ENCODE peak calls at places on chromosomes 4 and X, in four cellular contexts. One of them, this sample, is unnamed.
A peak's percentile ranks its signal among the peaks of the same experiment; 100 is the strongest.

GRCh38 chr4:81030061-81030616 is 369 bp upstream of the BMP3 start:
- DNase-seq in H1: peak; percentile 44
- DNase-seq in H9: peak; percentile 70
- DNase-seq in IMR-90: no peak
- DNase-seq in this sample: peak; percentile 70

GRCh38 chrX:13717697-13718483 is 16.5 kb downstream of the TRAPPC2 start:
- DNase-seq in H1: no peak
- DNase-seq in H9: no peak
- DNase-seq in IMR-90: peak; percentile 53
- DNase-seq in this sample: peak; percentile 54

GRCh38 chrX:139930923-139931645 is 1.8 kb downstream of the ATP11C start:
- DNase-seq in H1: no peak
- DNase-seq in H9: no peak
- DNase-seq in IMR-90: no peak
- DNase-seq in this sample: peak; percentile 36

GRCh38 chrX:69163936-69164741 is 1.1 kb downstream of the PJA1 start:
- DNase-seq in H1: no peak
- DNase-seq in H9: peak; percentile 46
- DNase-seq in IMR-90: no peak
- DNase-seq in this sample: peak; percentile 64

GRCh38 chr4:168021666-168022065 is 70.7 kb upstream of the ANXA10 start:
- DNase-seq in H9: no peak
- DNase-seq in H1: no peak
- DNase-seq in IMR-90: peak; percentile 47
- DNase-seq in this sample: no peak

GRCh38 chrX:10199212-10199611 is 42.4 kb downstream of the CLCN4 start:
- DNase-seq in H1: no peak
- DNase-seq in IMR-90: peak; percentile 67
- DNase-seq in H9: no peak
- DNase-seq in this sample: no peak

GRCh38 chr4:47839259-47839658 is 1.4 kb upstream of the CORIN start:
- DNase-seq in H1: no peak
- DNase-seq in IMR-90: peak; percentile 62
- DNase-seq in H9: no peak
- DNase-seq in this sample: peak; percentile 45

GRCh38 chr4:170259631-170260153 is 169.9 kb upstream of the AADAT start:
- DNase-seq in H1: peak; percentile 89
- DNase-seq in H9: peak; percentile 94
- DNase-seq in IMR-90: peak; percentile 60
- DNase-seq in this sample: peak; percentile 98

GRCh38 chr4:152464030-152464823 is 71.7 kb downstream of the FBXW7 start:
- DNase-seq in H1: no peak
- DNase-seq in IMR-90: no peak
- DNase-seq in H9: no peak
- DNase-seq in this sample: peak; percentile 57

GRCh38 chr4:3613980-3614730 is 81.9 kb upstream of the LRPAP1 start:
- DNase-seq in IMR-90: no peak
- DNase-seq in H1: no peak
- DNase-seq in H9: no peak
- DNase-seq in this sample: no peak

GRCh38 chrX:103503163-103503852 is 16.0 kb downstream of the RAB40A start:
- DNase-seq in H1: no peak
- DNase-seq in H9: no peak
- DNase-seq in IMR-90: peak; percentile 33
- DNase-seq in this sample: no peak

GRCh38 chr4:74426101-74426500 is 18.8 kb upstream of the AREG start:
- DNase-seq in H9: no peak
- DNase-seq in IMR-90: peak; percentile 91
- DNase-seq in H1: no peak
- DNase-seq in this sample: no peak

GRCh38 chrX:1246816-1247215 is 21.8 kb upstream of the CSF2RA start:
- DNase-seq in IMR-90: no peak
- DNase-seq in H1: peak; percentile 99
- DNase-seq in H9: peak; percentile 81
- DNase-seq in this sample: peak; percentile 84

GRCh38 chrX:104660092-104660491 is 94.1 kb downstream of the IL1RAPL2 start:
- DNase-seq in IMR-90: no peak
- DNase-seq in H9: no peak
- DNase-seq in H1: no peak
- DNase-seq in this sample: no peak

GRCh38 chr4:99783940-99784339 is 32.7 kb upstream of the DAPP1 start:
- DNase-seq in H9: no peak
- DNase-seq in H1: no peak
- DNase-seq in IMR-90: no peak
- DNase-seq in this sample: no peak

GRCh38 chr4:69800599-69800998 is 40.2 kb upstream of the SULT1B1 start:
- DNase-seq in IMR-90: no peak
- DNase-seq in H9: no peak
- DNase-seq in H1: no peak
- DNase-seq in this sample: no peak

GRCh38 chrX:19440713-19441112 is 74.6 kb downstream of the MAP3K15 start:
- DNase-seq in IMR-90: peak; percentile 33
- DNase-seq in H1: no peak
- DNase-seq in H9: no peak
- DNase-seq in this sample: no peak

GRCh38 chrX:24759786-24760185 is 66.1 kb downstream of the POLA1 start:
- DNase-seq in H1: no peak
- DNase-seq in H9: no peak
- DNase-seq in IMR-90: no peak
- DNase-seq in this sample: no peak

GRCh38 chr4:84849051-84849640 is 117.3 kb downstream of the WDFY3 start:
- DNase-seq in H9: no peak
- DNase-seq in IMR-90: no peak
- DNase-seq in H1: no peak
- DNase-seq in this sample: no peak

GRCh38 chrX:155923200-155923599 is 42.1 kb downstream of the VAMP7 start:
- DNase-seq in H9: no peak
- DNase-seq in H1: no peak
- DNase-seq in IMR-90: no peak
- DNase-seq in this sample: no peak

GRCh38 chrX:130857207-130857606 is 45.8 kb downstream of the ENOX2 start:
- DNase-seq in IMR-90: no peak
- DNase-seq in H1: no peak
- DNase-seq in H9: no peak
- DNase-seq in this sample: no peak

GRCh38 chr4:182449186-182449880 is 206.1 kb downstream of the TENM3 start:
- DNase-seq in H1: peak; percentile 67
- DNase-seq in H9: peak; percentile 75
- DNase-seq in IMR-90: peak; percentile 49
- DNase-seq in this sample: peak; percentile 93

GRCh38 chrX:2696698-2697215 is 5.7 kb downstream of the CD99 start:
- DNase-seq in H9: no peak
- DNase-seq in H1: no peak
- DNase-seq in IMR-90: peak; percentile 90
- DNase-seq in this sample: no peak

GRCh38 chr4:39320381-39321115 is 45.6 kb downstream of the RFC1 start:
- DNase-seq in H1: no peak
- DNase-seq in IMR-90: peak; percentile 56
- DNase-seq in H9: no peak
- DNase-seq in this sample: no peak

GRCh38 chr4:74230902-74231499 is 73.1 kb downstream of the MTHFD2L start:
- DNase-seq in IMR-90: peak; percentile 56
- DNase-seq in H1: no peak
- DNase-seq in H9: no peak
- DNase-seq in this sample: no peak

GRCh38 chr4:65046496-65047101 is 623.7 kb downstream of the EPHA5 start:
- DNase-seq in H9: no peak
- DNase-seq in IMR-90: no peak
- DNase-seq in H1: no peak
- DNase-seq in this sample: no peak

GRCh38 chr4:109977854-109978501 is 65.3 kb downstream of the EGF start:
- DNase-seq in H9: no peak
- DNase-seq in H1: no peak
- DNase-seq in IMR-90: peak; percentile 60
- DNase-seq in this sample: peak; percentile 44

GRCh38 chr4:5972571-5972970 is 45.7 kb downstream of the C4orf50 start:
- DNase-seq in H1: no peak
- DNase-seq in H9: no peak
- DNase-seq in IMR-90: no peak
- DNase-seq in this sample: no peak

GRCh38 chr4:124711469-124712416 is 789 bp downstream of the ANKRD50 start:
- DNase-seq in H9: peak; percentile 84
- DNase-seq in H1: peak; percentile 80
- DNase-seq in IMR-90: peak; percentile 79
- DNase-seq in this sample: peak; percentile 84

GRCh38 chr4:119303587-119304305 is 18.2 kb downstream of the FABP2 start:
- DNase-seq in H1: no peak
- DNase-seq in IMR-90: no peak
- DNase-seq in H9: no peak
- DNase-seq in this sample: no peak

GRCh38 chr4:52550186-52550585 is 108.9 kb downstream of the USP46 start:
- DNase-seq in H9: no peak
- DNase-seq in H1: no peak
- DNase-seq in IMR-90: no peak
- DNase-seq in this sample: peak; percentile 44

GRCh38 chrX:18353931-18354368 is 538 bp downstream of the SCML2 start:
- DNase-seq in IMR-90: no peak
- DNase-seq in H9: peak; percentile 54
- DNase-seq in H1: peak; percentile 54
- DNase-seq in this sample: peak; percentile 52

GRCh38 chr4:181952478-181952877 is 290.7 kb upstream of the TENM3 start:
- DNase-seq in H1: no peak
- DNase-seq in H9: no peak
- DNase-seq in IMR-90: peak; percentile 96
- DNase-seq in this sample: peak; percentile 7

GRCh38 chr4:125115476-125115875 is 199.3 kb upstream of the FAT4 start:
- DNase-seq in IMR-90: peak; percentile 41
- DNase-seq in H1: no peak
- DNase-seq in H9: no peak
- DNase-seq in this sample: no peak

GRCh38 chr4:16598241-16599224 is 299.9 kb downstream of the LDB2 start:
- DNase-seq in IMR-90: peak; percentile 76
- DNase-seq in H9: no peak
- DNase-seq in H1: no peak
- DNase-seq in this sample: peak; percentile 32

GRCh38 chr4:148214529-148215166 is 227.6 kb downstream of the NR3C2 start:
- DNase-seq in H1: no peak
- DNase-seq in IMR-90: peak; percentile 5
- DNase-seq in H9: no peak
- DNase-seq in this sample: no peak

GRCh38 chrX:12330841-12331240 is 192.6 kb downstream of the FRMPD4 start:
- DNase-seq in H1: no peak
- DNase-seq in IMR-90: no peak
- DNase-seq in H9: no peak
- DNase-seq in this sample: no peak

DNA sequence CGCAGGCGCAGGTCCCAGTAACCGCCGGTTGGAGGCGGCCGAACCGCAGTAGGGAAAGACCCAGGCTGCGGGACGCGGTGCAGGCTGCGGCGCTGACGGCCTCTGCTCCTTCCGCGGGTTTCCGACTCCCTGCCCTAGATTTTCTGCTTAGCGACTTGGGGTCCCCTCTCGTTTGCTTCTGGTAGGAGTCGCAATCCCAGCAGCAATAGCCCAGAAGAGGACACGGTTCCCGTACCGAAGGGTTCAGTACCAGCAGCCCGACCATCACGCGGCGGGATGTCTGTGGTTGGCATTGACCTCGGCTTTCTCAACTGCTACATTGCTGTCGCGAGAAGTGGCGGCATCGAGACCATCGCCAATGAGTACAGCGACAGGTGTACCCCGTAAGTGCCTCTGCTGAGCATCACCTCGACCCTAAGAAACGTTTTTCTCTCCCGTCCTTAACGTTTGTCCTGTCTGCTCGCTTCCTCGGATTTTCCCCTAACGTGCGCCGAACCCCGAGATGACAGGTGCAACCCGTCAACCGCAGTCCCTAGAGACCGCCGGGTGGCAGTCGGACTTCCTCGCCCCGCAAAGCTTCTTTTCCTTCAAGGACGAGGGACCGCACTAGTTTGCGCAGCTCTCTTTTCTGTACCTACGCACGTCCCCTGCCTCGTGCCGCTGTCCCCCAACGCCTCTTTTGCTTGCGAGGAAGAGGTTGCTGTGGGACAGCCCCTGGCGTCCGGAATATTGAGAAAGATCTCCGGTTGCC is at the start of gene HSPA4L:
- DNase-seq in IMR-90: peak; percentile 45
- DNase-seq in H9: no peak
- DNase-seq in H1: no peak
- DNase-seq in this sample: peak; percentile 71
- H4K8ac ChIP-seq in IMR-90: no peak within 1 kb of the TSS
- H4K8ac ChIP-seq in H9: no peak within 1 kb of the TSS
- H4K8ac ChIP-seq in H1: peak within 1 kb of the TSS; percentile 97
- H4K8ac ChIP-seq in this sample: no peak within 1 kb of the TSS

DNA sequence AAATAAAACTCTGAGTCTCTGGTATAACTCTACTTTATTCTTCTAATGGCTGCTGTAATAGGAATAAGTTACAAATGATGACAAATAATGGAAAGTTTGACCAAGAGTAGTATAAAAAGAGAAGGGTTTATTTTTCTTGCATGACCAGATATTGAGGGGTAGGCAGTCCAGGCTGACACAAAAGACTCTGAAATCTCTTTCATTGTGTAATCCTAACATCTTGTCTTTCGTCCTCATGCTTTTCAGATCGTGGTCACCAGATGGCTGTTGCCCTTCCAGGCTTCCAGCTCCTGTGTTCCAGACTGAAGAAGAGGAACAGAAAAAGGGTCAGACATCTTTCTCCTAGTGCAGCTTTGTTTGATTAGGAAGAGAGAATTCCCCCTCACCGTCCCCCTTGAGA is 176.9 kb upstream of the GK2 start:
- DNase-seq in H1: no peak
- DNase-seq in IMR-90: no peak
- DNase-seq in H9: no peak
- DNase-seq in this sample: no peak
- H2AK5ac ChIP-seq in H1: no peak overlapping the region
- H2AK5ac ChIP-seq in IMR-90: no peak overlapping the region
- H2AK5ac ChIP-seq in H9: no peak overlapping the region
- H2AK5ac ChIP-seq in this sample: no peak overlapping the region

GRCh38 chr4:8170341-8170740 is 11.7 kb upstream of the ABLIM2 start:
- DNase-seq in H9: no peak
- DNase-seq in IMR-90: no peak
- DNase-seq in H1: no peak
- DNase-seq in this sample: no peak
- H3K56ac ChIP-seq in H9: no peak overlapping the region
- H3K56ac ChIP-seq in IMR-90: no peak overlapping the region
- H3K56ac ChIP-seq in H1: no peak overlapping the region
- H3K56ac ChIP-seq in this sample: no peak overlapping the region

GRCh38 chr4:184168406-184169019 is 49.2 kb downstream of the ENPP6 start:
- DNase-seq in H9: peak; percentile 90
- DNase-seq in H1: peak; percentile 92
- DNase-seq in IMR-90: peak; percentile 47
- DNase-seq in this sample: peak; percentile 95
- H4K8ac ChIP-seq in H9: no peak overlapping the region
- H4K8ac ChIP-seq in H1: peak overlapping the region; percentile 68
- H4K8ac ChIP-seq in IMR-90: no peak overlapping the region
- H4K8ac ChIP-seq in this sample: no peak overlapping the region

DNA sequence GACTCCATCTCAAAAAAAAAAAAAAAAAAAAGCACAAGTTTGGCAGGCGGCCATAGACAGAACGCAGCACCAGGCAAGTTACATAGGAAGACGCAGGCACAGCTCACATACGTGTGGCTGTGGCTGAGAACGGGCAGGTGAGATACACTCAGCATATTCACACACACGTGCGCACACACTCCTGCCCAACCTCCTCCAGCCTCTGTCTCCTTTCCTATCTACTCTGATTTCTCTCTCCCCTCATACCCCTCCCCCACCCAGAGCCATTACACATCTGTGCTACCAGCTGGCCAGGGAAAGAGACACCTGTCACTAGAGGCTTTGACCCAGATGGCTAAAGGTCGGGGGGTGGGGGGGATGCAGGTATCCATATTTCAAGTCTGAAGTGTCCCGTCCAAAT is 2.2 kb upstream of the SLC38A5 start:
- DNase-seq in H1: no peak
- DNase-seq in IMR-90: no peak
- DNase-seq in H9: no peak
- DNase-seq in this sample: no peak
- H2AK5ac ChIP-seq in H1: no peak overlapping the region
- H2AK5ac ChIP-seq in IMR-90: no peak overlapping the region
- H2AK5ac ChIP-seq in H9: no peak overlapping the region
- H2AK5ac ChIP-seq in this sample: no peak overlapping the region

This sample was measured in mesendoderm.